ENCODE peak calls at places on chromosomes 11 and 22, in ten cellular contexts. V, I, U, X, P, Y, S, G, H and W are unnamed samples.

GRCh38 chr11:128467041-128467440 is 120.3 kb downstream of the ETS1 start:
- DNase-seq in V (no peak), Y (no peak), U (no peak), H (no peak), X (no peak), G (no peak), S (no peak), I (no peak), P (no peak), W (no peak)

GRCh38 chr11:125724125-125724524 is 22.0 kb upstream of the PATE1 start:
- DNase-seq in P (peak), S (no peak), Y (no peak), V (no peak), X (peak), I (no peak), G (no peak), H (peak), U (no peak), W (no peak)

GRCh38 chr11:91773090-91773489 is 451.5 kb upstream of the FAT3 start:
- DNase-seq in V (no peak), S (no peak), H (no peak), G (no peak), P (peak), Y (no peak), I (no peak), U (no peak), X (no peak), W (no peak)

GRCh38 chr22:24402460-24403192 is 24.8 kb upstream of the ADORA2A start:
- DNase-seq in H (no peak), V (peak), U (no peak), Y (no peak), P (peak), S (no peak), I (peak), X (peak), G (no peak), W (peak)

GRCh38 chr22:39301926-39302325 is 17.5 kb downstream of the RPL3 start:
- DNase-seq in V (no peak), G (no peak), I (no peak), P (peak), U (no peak), Y (no peak), H (no peak), S (no peak), X (no peak), W (no peak)

GRCh38 chr11:2297623-2298030 is 4.1 kb downstream of the C11orf21 start:
- DNase-seq in S (no peak), I (no peak), H (no peak), V (no peak), P (no peak), Y (no peak), U (no peak), X (no peak), G (no peak), W (no peak)

GRCh38 chr11:66789097-66789890 is 53.9 kb upstream of the RCE1 start:
- DNase-seq in I (no peak), U (no peak), H (peak), P (peak), X (no peak), V (no peak), S (no peak), G (no peak), Y (no peak), W (no peak)

GRCh38 chr22:29700949-29701927 is 18.6 kb upstream of the CABP7 start:
- DNase-seq in Y (no peak), P (peak), S (no peak), V (no peak), U (no peak), X (peak), G (peak), I (no peak), H (peak), W (no peak)

GRCh38 chr22:39247379-39247778 is 2.6 kb upstream of the PDGFB start:
- DNase-seq in I (no peak), P (no peak), X (no peak), G (no peak), H (no peak), U (no peak), Y (no peak), V (no peak), S (no peak), W (no peak)

GRCh38 chr11:65210361-65210731 is 28.6 kb downstream of the CAPN1 start:
- DNase-seq in H (no peak), U (no peak), S (no peak), I (no peak), G (no peak), V (no peak), P (no peak), X (no peak), Y (no peak), W (no peak)